ENCODE peak calls at places on chromosomes 5 and 9, in nine cellular contexts. One of them, this sample, is unnamed.

GRCh38 chr5:153483482-153483881 is 7.0 kb upstream of the GRIA1 start:
- DNase-seq in stimulated activated CD4-positive, alpha-beta T cell treated with anti-CD3 and anti-CD28 coated beads, Interleukin-2, amount 100 ng/mL, for 24 hours: no peak
- DNase-seq in endothelial cell: no peak
- DNase-seq in activated naive CD4-positive, alpha-beta T cell: no peak
- DNase-seq in Right ventricle myocardium superior: no peak
- DNase-seq in kidney: no peak
- DNase-seq in NCI-H345: no peak
- DNase-seq in mucosa of descending colon: no peak
- DNase-seq in B cell: no peak
- DNase-seq in this sample: no peak

GRCh38 chr9:21831841-21832509 is 29.5 kb downstream of the MTAP start:
- DNase-seq in NCI-H345: no peak
- DNase-seq in endothelial cell: no peak
- DNase-seq in activated naive CD4-positive, alpha-beta T cell: no peak
- DNase-seq in Right ventricle myocardium superior: no peak
- DNase-seq in stimulated activated CD4-positive, alpha-beta T cell treated with anti-CD3 and anti-CD28 coated beads, Interleukin-2, amount 100 ng/mL, for 24 hours: peak; percentile 30
- DNase-seq in kidney: no peak
- DNase-seq in mucosa of descending colon: no peak
- DNase-seq in B cell: no peak
- DNase-seq in this sample: peak; percentile 90

GRCh38 chr5:67983251-67983941 is 232.2 kb upstream of the PIK3R1 start:
- DNase-seq in endothelial cell: no peak
- DNase-seq in stimulated activated CD4-positive, alpha-beta T cell treated with anti-CD3 and anti-CD28 coated beads, Interleukin-2, amount 100 ng/mL, for 24 hours: no peak
- DNase-seq in activated naive CD4-positive, alpha-beta T cell: no peak
- DNase-seq in Right ventricle myocardium superior: no peak
- DNase-seq in B cell: no peak
- DNase-seq in kidney: no peak
- DNase-seq in NCI-H345: no peak
- DNase-seq in mucosa of descending colon: no peak
- DNase-seq in this sample: peak; percentile 69

GRCh38 chr9:105341784-105342183 is 97.3 kb downstream of the SLC44A1 start:
- DNase-seq in NCI-H345: no peak
- DNase-seq in stimulated activated CD4-positive, alpha-beta T cell treated with anti-CD3 and anti-CD28 coated beads, Interleukin-2, amount 100 ng/mL, for 24 hours: no peak
- DNase-seq in endothelial cell: no peak
- DNase-seq in mucosa of descending colon: no peak
- DNase-seq in Right ventricle myocardium superior: no peak
- DNase-seq in activated naive CD4-positive, alpha-beta T cell: no peak
- DNase-seq in kidney: no peak
- DNase-seq in B cell: no peak
- DNase-seq in this sample: peak; percentile 33

GRCh38 chr5:54867310-54867944 is 118.0 kb downstream of the ESM1 start:
- DNase-seq in B cell: no peak
- DNase-seq in Right ventricle myocardium superior: no peak
- DNase-seq in NCI-H345: peak; percentile 49
- DNase-seq in stimulated activated CD4-positive, alpha-beta T cell treated with anti-CD3 and anti-CD28 coated beads, Interleukin-2, amount 100 ng/mL, for 24 hours: no peak
- DNase-seq in endothelial cell: no peak
- DNase-seq in mucosa of descending colon: no peak
- DNase-seq in kidney: no peak
- DNase-seq in activated naive CD4-positive, alpha-beta T cell: no peak
- DNase-seq in this sample: peak; percentile 81

GRCh38 chr9:110179734-110180133 is 28.2 kb downstream of the C9orf152 start:
- DNase-seq in kidney: no peak
- DNase-seq in endothelial cell: no peak
- DNase-seq in mucosa of descending colon: no peak
- DNase-seq in B cell: no peak
- DNase-seq in activated naive CD4-positive, alpha-beta T cell: no peak
- DNase-seq in Right ventricle myocardium superior: no peak
- DNase-seq in stimulated activated CD4-positive, alpha-beta T cell treated with anti-CD3 and anti-CD28 coated beads, Interleukin-2, amount 100 ng/mL, for 24 hours: no peak
- DNase-seq in NCI-H345: no peak
- DNase-seq in this sample: peak; percentile 79

GRCh38 chr9:18717751-18718150 is 243.8 kb downstream of the ADAMTSL1 start:
- DNase-seq in B cell: no peak
- DNase-seq in stimulated activated CD4-positive, alpha-beta T cell treated with anti-CD3 and anti-CD28 coated beads, Interleukin-2, amount 100 ng/mL, for 24 hours: no peak
- DNase-seq in mucosa of descending colon: no peak
- DNase-seq in endothelial cell: no peak
- DNase-seq in activated naive CD4-positive, alpha-beta T cell: no peak
- DNase-seq in Right ventricle myocardium superior: no peak
- DNase-seq in kidney: no peak
- DNase-seq in NCI-H345: no peak
- DNase-seq in this sample: no peak

GRCh38 chr9:36864491-36865410 is 169.3 kb downstream of the PAX5 start:
- DNase-seq in kidney: peak; percentile 42
- DNase-seq in mucosa of descending colon: no peak
- DNase-seq in NCI-H345: no peak
- DNase-seq in activated naive CD4-positive, alpha-beta T cell: no peak
- DNase-seq in Right ventricle myocardium superior: no peak
- DNase-seq in endothelial cell: no peak
- DNase-seq in B cell: no peak
- DNase-seq in stimulated activated CD4-positive, alpha-beta T cell treated with anti-CD3 and anti-CD28 coated beads, Interleukin-2, amount 100 ng/mL, for 24 hours: no peak
- DNase-seq in this sample: no peak

GRCh38 chr9:22030101-22030598 is 21.0 kb upstream of the CDKN2B start:
- DNase-seq in mucosa of descending colon: no peak
- DNase-seq in B cell: no peak
- DNase-seq in Right ventricle myocardium superior: no peak
- DNase-seq in endothelial cell: no peak
- DNase-seq in kidney: no peak
- DNase-seq in activated naive CD4-positive, alpha-beta T cell: no peak
- DNase-seq in NCI-H345: no peak
- DNase-seq in stimulated activated CD4-positive, alpha-beta T cell treated with anti-CD3 and anti-CD28 coated beads, Interleukin-2, amount 100 ng/mL, for 24 hours: no peak
- DNase-seq in this sample: peak; percentile 92

GRCh38 chr5:171386861-171387254 is 791 bp upstream of the NPM1 start:
- DNase-seq in Right ventricle myocardium superior: no peak
- DNase-seq in B cell: no peak
- DNase-seq in endothelial cell: no peak
- DNase-seq in kidney: no peak
- DNase-seq in mucosa of descending colon: peak; percentile 27
- DNase-seq in NCI-H345: no peak
- DNase-seq in stimulated activated CD4-positive, alpha-beta T cell treated with anti-CD3 and anti-CD28 coated beads, Interleukin-2, amount 100 ng/mL, for 24 hours: peak; percentile 27
- DNase-seq in activated naive CD4-positive, alpha-beta T cell: no peak
- DNase-seq in this sample: no peak

GRCh38 chr5:171386006-171386671 is 1.5 kb upstream of the NPM1 start:
- DNase-seq in endothelial cell: no peak
- DNase-seq in Right ventricle myocardium superior: no peak
- DNase-seq in B cell: no peak
- DNase-seq in mucosa of descending colon: peak; percentile 29
- DNase-seq in kidney: peak; percentile 71
- DNase-seq in stimulated activated CD4-positive, alpha-beta T cell treated with anti-CD3 and anti-CD28 coated beads, Interleukin-2, amount 100 ng/mL, for 24 hours: no peak
- DNase-seq in activated naive CD4-positive, alpha-beta T cell: no peak
- DNase-seq in NCI-H345: no peak
- DNase-seq in this sample: no peak

GRCh38 chr5:179858241-179858585 is 404 bp downstream of the MRNIP start:
- DNase-seq in kidney: peak; percentile 79
- DNase-seq in NCI-H345: peak; percentile 61
- DNase-seq in Right ventricle myocardium superior: no peak
- DNase-seq in B cell: peak; percentile 52
- DNase-seq in mucosa of descending colon: peak; percentile 68
- DNase-seq in activated naive CD4-positive, alpha-beta T cell: no peak
- DNase-seq in stimulated activated CD4-positive, alpha-beta T cell treated with anti-CD3 and anti-CD28 coated beads, Interleukin-2, amount 100 ng/mL, for 24 hours: no peak
- DNase-seq in endothelial cell: peak; percentile 18
- DNase-seq in this sample: peak; percentile 14

GRCh38 chr5:141747152-141747640 is 65.2 kb upstream of the ARAP3 start:
- DNase-seq in stimulated activated CD4-positive, alpha-beta T cell treated with anti-CD3 and anti-CD28 coated beads, Interleukin-2, amount 100 ng/mL, for 24 hours: no peak
- DNase-seq in endothelial cell: peak; percentile 35
- DNase-seq in activated naive CD4-positive, alpha-beta T cell: no peak
- DNase-seq in NCI-H345: peak; percentile 96
- DNase-seq in mucosa of descending colon: peak; percentile 62
- DNase-seq in Right ventricle myocardium superior: peak; percentile 90
- DNase-seq in kidney: peak; percentile 94
- DNase-seq in B cell: peak; percentile 73
- DNase-seq in this sample: peak; percentile 69

GRCh38 chr9:125784286-125785049 is 37.3 kb downstream of the PBX3 start:
- DNase-seq in NCI-H345: no peak
- DNase-seq in activated naive CD4-positive, alpha-beta T cell: no peak
- DNase-seq in B cell: no peak
- DNase-seq in endothelial cell: no peak
- DNase-seq in kidney: no peak
- DNase-seq in mucosa of descending colon: no peak
- DNase-seq in stimulated activated CD4-positive, alpha-beta T cell treated with anti-CD3 and anti-CD28 coated beads, Interleukin-2, amount 100 ng/mL, for 24 hours: no peak
- DNase-seq in Right ventricle myocardium superior: no peak
- DNase-seq in this sample: peak; percentile 24

GRCh38 chr5:956941-957729 is 51.5 kb upstream of the NKD2 start:
- DNase-seq in Right ventricle myocardium superior: no peak
- DNase-seq in kidney: peak; percentile 74
- DNase-seq in endothelial cell: peak; percentile 35
- DNase-seq in mucosa of descending colon: no peak
- DNase-seq in activated naive CD4-positive, alpha-beta T cell: no peak
- DNase-seq in stimulated activated CD4-positive, alpha-beta T cell treated with anti-CD3 and anti-CD28 coated beads, Interleukin-2, amount 100 ng/mL, for 24 hours: no peak
- DNase-seq in B cell: no peak
- DNase-seq in NCI-H345: no peak
- DNase-seq in this sample: peak; percentile 93

GRCh38 chr9:69143291-69143690 is 30.8 kb upstream of the TJP2 start:
- DNase-seq in Right ventricle myocardium superior: no peak
- DNase-seq in kidney: no peak
- DNase-seq in endothelial cell: no peak
- DNase-seq in B cell: no peak
- DNase-seq in mucosa of descending colon: no peak
- DNase-seq in NCI-H345: no peak
- DNase-seq in activated naive CD4-positive, alpha-beta T cell: no peak
- DNase-seq in stimulated activated CD4-positive, alpha-beta T cell treated with anti-CD3 and anti-CD28 coated beads, Interleukin-2, amount 100 ng/mL, for 24 hours: no peak
- DNase-seq in this sample: peak; percentile 39

GRCh38 chr5:34439601-34440000 is 216.5 kb upstream of the RAI14 start:
- DNase-seq in B cell: no peak
- DNase-seq in Right ventricle myocardium superior: no peak
- DNase-seq in endothelial cell: no peak
- DNase-seq in mucosa of descending colon: no peak
- DNase-seq in NCI-H345: no peak
- DNase-seq in activated naive CD4-positive, alpha-beta T cell: no peak
- DNase-seq in stimulated activated CD4-positive, alpha-beta T cell treated with anti-CD3 and anti-CD28 coated beads, Interleukin-2, amount 100 ng/mL, for 24 hours: no peak
- DNase-seq in kidney: no peak
- DNase-seq in this sample: no peak

GRCh38 chr9:81871695-81872094 is 56.5 kb upstream of the SPATA31D4 start:
- DNase-seq in B cell: no peak
- DNase-seq in activated naive CD4-positive, alpha-beta T cell: no peak
- DNase-seq in endothelial cell: no peak
- DNase-seq in kidney: no peak
- DNase-seq in stimulated activated CD4-positive, alpha-beta T cell treated with anti-CD3 and anti-CD28 coated beads, Interleukin-2, amount 100 ng/mL, for 24 hours: no peak
- DNase-seq in NCI-H345: no peak
- DNase-seq in Right ventricle myocardium superior: no peak
- DNase-seq in mucosa of descending colon: no peak
- DNase-seq in this sample: peak; percentile 70

GRCh38 chr5:7728076-7728475 is 122.9 kb downstream of the CFAP90 start:
- DNase-seq in Right ventricle myocardium superior: no peak
- DNase-seq in stimulated activated CD4-positive, alpha-beta T cell treated with anti-CD3 and anti-CD28 coated beads, Interleukin-2, amount 100 ng/mL, for 24 hours: no peak
- DNase-seq in NCI-H345: peak; percentile 66
- DNase-seq in activated naive CD4-positive, alpha-beta T cell: no peak
- DNase-seq in endothelial cell: no peak
- DNase-seq in B cell: no peak
- DNase-seq in kidney: no peak
- DNase-seq in mucosa of descending colon: no peak
- DNase-seq in this sample: no peak

GRCh38 chr5:171808951-171809350 is 23.3 kb downstream of the SMIM23 start:
- DNase-seq in Right ventricle myocardium superior: no peak
- DNase-seq in stimulated activated CD4-positive, alpha-beta T cell treated with anti-CD3 and anti-CD28 coated beads, Interleukin-2, amount 100 ng/mL, for 24 hours: no peak
- DNase-seq in activated naive CD4-positive, alpha-beta T cell: no peak
- DNase-seq in NCI-H345: no peak
- DNase-seq in mucosa of descending colon: no peak
- DNase-seq in kidney: no peak
- DNase-seq in B cell: no peak
- DNase-seq in endothelial cell: no peak
- DNase-seq in this sample: no peak

GRCh38 chr5:60844429-60844890 is 391 bp upstream of the ELOVL7 start:
- DNase-seq in Right ventricle myocardium superior: no peak
- DNase-seq in NCI-H345: no peak
- DNase-seq in endothelial cell: no peak
- DNase-seq in stimulated activated CD4-positive, alpha-beta T cell treated with anti-CD3 and anti-CD28 coated beads, Interleukin-2, amount 100 ng/mL, for 24 hours: no peak
- DNase-seq in kidney: no peak
- DNase-seq in activated naive CD4-positive, alpha-beta T cell: no peak
- DNase-seq in B cell: no peak
- DNase-seq in mucosa of descending colon: no peak
- DNase-seq in this sample: peak; percentile 32

This sample was measured in fibroblast of pulmonary artery.